ENCODE peak calls at places on chromosome 4, in five cellular contexts. K, C, S, P and N are unnamed samples.

GRCh38 chr4:185096032-185096653 is 46.9 kb upstream of the SLC25A4 start:
- DNase-seq in K (peak), C (peak), S (peak), P (no peak), N (no peak)

GRCh38 chr4:165656829-165657467 is 216.1 kb upstream of the TLL1 start:
- DNase-seq in K (no peak), C (no peak), S (no peak), P (no peak), N (no peak)

GRCh38 chr4:97987019-97987648 is 156.1 kb downstream of the STPG2 start:
- DNase-seq in K (no peak), C (peak), S (no peak), P (no peak), N (no peak)

GRCh38 chr4:142088906-142089305 is 452.5 kb downstream of the IL15 start:
- DNase-seq in K (no peak), C (no peak), S (peak), P (no peak), N (no peak)

GRCh38 chr4:45030059-45030458 is 303.7 kb upstream of the GNPDA2 start:
- DNase-seq in K (no peak), C (no peak), S (no peak), P (no peak), N (no peak)

GRCh38 chr4:48944252-48944651 is 37.7 kb upstream of the OCIAD2 start:
- DNase-seq in K (no peak), C (no peak), S (no peak), P (no peak), N (no peak)

GRCh38 chr4:10893417-10893816 is 208.8 kb upstream of the CLNK start:
- DNase-seq in K (no peak), C (peak), S (no peak), P (no peak), N (no peak)

GRCh38 chr4:177384856-177385396 is 57.3 kb downstream of the AGA start:
- DNase-seq in K (no peak), C (no peak), S (no peak), P (no peak), N (no peak)

GRCh38 chr4:8050555-8051206 is 107.9 kb downstream of the ABLIM2 start:
- DNase-seq in K (no peak), C (peak), S (peak), P (peak), N (no peak)

GRCh38 chr4:151771664-151772063 is 10.9 kb upstream of the GATB start:
- DNase-seq in K (no peak), C (no peak), S (no peak), P (no peak), N (no peak)

GRCh38 chr4:20317424-20317985 is 65.8 kb downstream of the SLIT2 start:
- DNase-seq in K (no peak), C (no peak), S (no peak), P (no peak), N (no peak)

GRCh38 chr4:147019061-147019460 is 73.4 kb upstream of the TTC29 start:
- DNase-seq in K (peak), C (peak), S (peak), P (no peak), N (peak)

GRCh38 chr4:8913121-8913857 is 41.6 kb upstream of the HMX1 start:
- DNase-seq in K (no peak), C (peak), S (no peak), P (no peak), N (no peak)